ENCODE peak calls at places on chromosomes 2 and 18, in six cellular contexts. M is thyroid gland, K is MCF 10A, L is H9, P is AG04450, A is Peyer's patch. H is an unnamed sample.

GRCh38 chr2:197873293-197873701 is 68.9 kb downstream of the PLCL1 start:
- DNase-seq in M (no peak), K (peak), L (peak), P (peak), A (no peak), H (no peak)

GRCh38 chr2:112666764-112667122 is 21.0 kb downstream of the SLC20A1 start:
- DNase-seq in M (no peak), K (no peak), L (no peak), P (no peak), A (no peak), H (no peak)

GRCh38 chr2:237178396-237178795 is 92.7 kb downstream of the COPS8 start:
- DNase-seq in M (no peak), K (peak), L (no peak), P (peak), A (no peak), H (no peak)

GRCh38 chr2:191724015-191724414 is 46.1 kb downstream of the NABP1 start:
- DNase-seq in M (no peak), K (no peak), L (no peak), P (no peak), A (no peak), H (no peak)

GRCh38 chr18:58069721-58070292 is 25.8 kb downstream of the NEDD4L start:
- DNase-seq in M (no peak), K (no peak), L (peak), P (no peak), A (no peak), H (no peak)

GRCh38 chr2:38465789-38466127 is 88.7 kb upstream of the ATL2 start:
- DNase-seq in M (peak), K (peak), L (peak), P (no peak), A (no peak), H (no peak)

GRCh38 chr2:3641841-3642421 is 16.1 kb upstream of the ALLC start:
- DNase-seq in M (peak), K (no peak), L (peak), P (no peak), A (peak), H (no peak)

GRCh38 chr2:150619607-150620330 is 132.3 kb upstream of the RND3 start:
- DNase-seq in M (no peak), K (peak), L (no peak), P (no peak), A (no peak), H (no peak)

GRCh38 chr2:58939388-58939787 is 698.3 kb upstream of the FANCL start:
- DNase-seq in M (no peak), K (peak), L (no peak), P (peak), A (no peak), H (no peak)

GRCh38 chr18:39692367-39693011 is 2126.9 kb upstream of the CELF4 start:
- DNase-seq in M (no peak), K (no peak), L (no peak), P (no peak), A (no peak), H (no peak)

DNA sequence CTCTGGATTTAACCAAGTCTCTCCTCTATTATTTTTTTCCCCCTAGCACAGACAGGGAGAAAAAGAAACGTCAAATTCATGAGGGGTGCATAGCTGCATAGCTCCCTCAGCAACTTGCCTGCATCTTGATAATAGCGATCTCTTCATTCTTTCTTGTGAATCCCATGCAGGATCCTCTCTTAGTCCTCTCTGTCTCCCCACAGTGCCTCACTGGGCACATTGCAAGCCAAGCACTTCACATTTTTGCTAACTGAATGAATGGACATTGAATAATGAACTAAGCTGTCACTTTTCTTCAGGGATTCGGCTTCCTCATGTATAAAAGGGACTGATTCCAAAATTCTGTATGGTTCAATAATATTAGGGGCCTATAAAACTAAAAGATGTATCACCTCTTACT is 2.9 kb upstream of the EPB41L3 start:
- DNase-seq in M (peak), K (peak), L (peak), P (peak), A (no peak), H (peak)
- TF ChIP-seq CTCF in M (no peak), K (no peak), L (peak), P (peak), A (no peak), H (peak)

GRCh38 chr2:1546901-1547300 is 133.6 kb downstream of the TPO start:
- DNase-seq in M (no peak), K (no peak), L (no peak), P (no peak), A (no peak), H (no peak)
- TF ChIP-seq CTCF in M (no peak), K (peak), L (peak), P (peak), A (no peak), H (no peak)

DNA sequence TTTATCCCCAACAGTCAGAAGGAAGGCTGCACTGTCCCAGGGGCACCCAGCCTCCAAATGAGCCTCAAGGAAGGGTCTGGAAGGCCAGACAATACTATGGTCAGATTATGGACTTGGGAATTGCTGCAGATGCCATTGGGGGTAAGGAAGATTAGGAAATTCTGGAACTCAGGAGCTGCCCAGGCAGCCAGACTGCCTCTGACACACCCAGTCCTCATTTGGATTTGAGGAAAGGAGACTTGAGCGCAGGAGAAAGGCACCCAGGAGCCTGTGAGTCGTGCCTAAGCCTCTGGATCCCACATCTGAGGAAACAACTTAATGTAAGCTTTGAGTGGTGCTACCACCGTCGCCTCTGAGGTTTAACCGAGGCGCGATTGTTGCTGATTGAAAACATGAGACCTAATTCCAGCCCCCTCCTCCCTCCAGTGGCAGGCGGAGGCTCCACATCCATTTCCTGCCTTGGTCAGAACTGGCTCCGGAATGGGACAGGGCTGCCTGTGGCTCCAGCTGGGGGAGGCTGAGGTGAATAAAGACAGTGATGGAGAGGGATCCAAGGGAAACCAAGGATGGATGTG is 176.8 kb upstream of the PKDCC start:
- DNase-seq in M (no peak), K (no peak), L (peak), P (no peak), A (no peak), H (peak)
- TF ChIP-seq CTCF in M (no peak), K (no peak), L (peak), P (peak), A (no peak), H (peak)

GRCh38 chr2:15812187-15812830 is 128.0 kb upstream of the MYCN start:
- DNase-seq in M (peak), K (peak), L (no peak), P (no peak), A (no peak), H (no peak)
- TF ChIP-seq CTCF in M (peak), K (no peak), L (no peak), P (no peak), A (no peak), H (no peak)

GRCh38 chr2:239361311-239361642 is 39.5 kb downstream of the HDAC4 start:
- DNase-seq in M (no peak), K (no peak), L (peak), P (no peak), A (no peak), H (no peak)
- TF ChIP-seq CTCF in M (no peak), K (no peak), L (peak), P (peak), A (no peak), H (peak)

DNA sequence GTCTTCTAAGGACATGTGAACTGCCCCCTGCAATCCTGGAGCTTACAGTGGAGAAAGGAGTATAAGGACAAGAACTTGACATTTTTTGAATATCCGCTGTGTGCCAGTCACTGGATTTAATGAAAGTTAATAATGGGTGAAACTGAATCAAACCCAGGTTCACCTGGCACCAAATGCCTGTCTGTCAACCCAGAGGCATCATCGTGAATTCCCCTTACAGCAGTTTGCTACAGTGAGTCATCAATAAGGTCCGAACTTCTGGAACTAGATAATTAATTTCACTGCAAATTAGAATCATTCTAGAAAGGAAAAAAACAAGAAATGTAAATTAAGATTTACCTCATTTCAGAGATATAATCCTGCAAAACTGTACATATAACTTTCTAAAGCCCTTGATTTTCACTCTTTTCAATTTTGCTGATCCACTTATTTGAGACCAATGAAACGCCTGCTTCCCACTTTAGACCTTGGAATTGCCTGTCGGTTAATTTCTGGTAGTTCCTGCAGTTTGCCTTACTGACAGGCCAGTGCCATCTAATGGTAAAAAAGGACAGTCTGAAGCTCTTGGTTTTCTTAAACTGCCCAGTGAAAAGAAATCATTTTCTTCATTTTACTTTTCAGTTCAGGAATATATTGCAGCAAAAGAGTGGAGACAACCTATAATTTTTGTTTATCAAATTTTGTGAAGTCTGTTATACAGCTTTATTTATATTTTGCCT is 8.2 kb downstream of the DSG2 start:
- DNase-seq in M (no peak), K (peak), L (no peak), P (no peak), A (no peak), H (no peak)
- TF ChIP-seq CTCF in M (peak), K (peak), L (peak), P (no peak), A (no peak), H (peak)

DNA sequence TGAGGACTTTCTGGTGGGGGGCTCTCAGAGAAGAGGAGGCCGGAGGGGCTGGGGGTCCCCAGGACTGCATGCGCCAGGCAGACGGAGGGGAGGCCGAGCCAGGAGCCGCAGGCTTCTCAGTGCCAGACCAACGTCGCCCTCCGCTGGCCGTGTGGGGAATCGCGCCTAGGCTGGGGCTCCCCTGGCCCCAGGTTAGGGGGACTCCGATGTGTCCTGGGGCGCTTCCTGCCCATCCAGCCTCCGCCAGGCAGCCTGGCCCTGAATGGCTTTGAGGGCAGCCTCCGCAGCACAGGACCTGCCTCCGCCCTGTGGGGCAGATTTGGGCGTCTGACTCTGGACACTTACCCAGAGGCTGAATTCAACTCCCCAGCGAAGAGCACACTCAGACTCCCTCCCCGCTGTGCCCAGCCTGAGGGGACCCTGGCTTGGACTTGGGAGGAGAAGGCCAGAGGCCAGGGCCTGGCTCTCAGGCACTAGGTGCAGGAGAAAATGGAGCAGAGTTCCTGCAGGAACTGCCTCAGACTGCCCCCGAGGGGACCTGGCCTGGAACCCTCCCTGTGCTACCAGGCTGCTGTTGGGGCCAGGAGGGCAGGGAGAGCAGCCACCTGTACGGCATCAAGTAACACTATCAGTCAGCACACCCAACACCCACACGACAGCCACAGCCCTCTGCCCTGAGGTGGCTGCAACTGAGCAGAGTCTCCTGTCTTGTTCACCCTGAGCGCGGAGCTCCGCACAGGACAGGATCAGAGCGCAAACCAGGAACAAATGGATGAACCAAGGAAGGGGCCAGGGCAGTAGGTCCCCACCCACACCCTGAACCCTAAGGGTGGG is 621 bp upstream of the TEKT4 start:
- DNase-seq in M (no peak), K (no peak), L (peak), P (no peak), A (peak), H (peak)
- TF ChIP-seq CTCF in M (no peak), K (peak), L (peak), P (peak), A (no peak), H (peak)

GRCh38 chr2:186991766-186992417 is 142.9 kb upstream of the ZSWIM2 start:
- DNase-seq in M (no peak), K (no peak), L (no peak), P (no peak), A (no peak), H (no peak)
- TF ChIP-seq CTCF in M (no peak), K (no peak), L (no peak), P (no peak), A (no peak), H (no peak)

DNA sequence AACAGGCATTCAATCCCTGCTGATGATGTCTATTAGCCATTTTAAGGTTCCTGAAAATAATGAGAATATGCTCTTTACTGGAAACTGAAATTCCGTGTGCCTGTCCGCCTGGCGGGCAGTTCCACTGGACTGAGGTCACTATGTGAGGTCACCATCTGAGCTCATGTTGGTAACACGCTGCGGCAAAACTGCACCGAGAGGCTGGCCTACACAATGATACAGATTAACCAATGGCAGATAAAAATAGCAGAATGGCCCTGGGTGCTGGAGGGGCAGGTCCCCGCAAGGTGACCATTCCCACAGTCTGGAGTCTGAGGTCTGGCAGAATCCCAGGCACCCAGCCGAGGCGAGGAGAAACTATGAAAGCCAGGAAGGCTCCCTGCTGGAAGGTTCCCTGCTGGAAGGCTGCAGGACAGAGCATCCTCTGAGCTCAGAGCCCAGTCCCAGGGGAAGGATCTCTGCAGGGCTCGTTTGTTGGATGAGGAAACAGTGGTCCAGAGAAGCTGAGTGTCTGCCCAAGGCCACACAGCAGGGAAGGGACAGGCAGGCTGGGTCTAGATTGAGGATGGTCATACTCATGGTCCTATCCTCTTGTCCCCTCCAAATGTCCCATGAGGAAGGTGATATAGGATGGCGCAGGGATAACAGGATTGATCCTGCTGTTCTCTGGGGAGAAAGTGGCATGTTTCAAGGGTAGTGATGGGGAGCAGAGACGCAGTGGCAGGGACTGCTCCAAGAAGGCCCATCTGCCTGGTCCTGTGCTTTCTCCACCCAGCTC is 24.8 kb downstream of the HS1BP3 start:
- DNase-seq in M (peak), K (no peak), L (no peak), P (no peak), A (peak), H (no peak)
- TF ChIP-seq CTCF in M (no peak), K (no peak), L (no peak), P (no peak), A (no peak), H (no peak)